ENCODE peak calls at places on chromosomes 5 and 9, in four cellular contexts. Q is fibroblast of lung, U is transverse colon, X is heart right ventricle. R is an unnamed sample. For H3K36me3, the result is how much of the 10 kb centered on the place peaks cover.

GRCh38 chr5:137122075-137122474 is 377.1 kb downstream of the SPOCK1 start:
- DNase-seq in X (no peak), Q (no peak), U (no peak), R (no peak)

GRCh38 chr9:133125706-133126696 is 5.0 kb upstream of the RALGDS start:
- DNase-seq in Q (peak), U (peak), X (peak), R (peak)

GRCh38 chr5:73213566-73213998 is 40.6 kb downstream of the TMEM174 start:
- DNase-seq in X (no peak), Q (peak), U (no peak), R (no peak)

GRCh38 chr9:2023532-2023931 is 8.4 kb downstream of the SMARCA2 start:
- DNase-seq in Q (no peak), U (no peak), X (no peak), R (no peak)

GRCh38 chr9:124357591-124358361 is 57.5 kb downstream of the PSMB7 start:
- DNase-seq in X (no peak), U (no peak), Q (no peak), R (no peak)

GRCh38 chr9:72680593-72681317 is 159.3 kb downstream of the TMC1 start:
- DNase-seq in Q (no peak), X (no peak), U (no peak), R (no peak)

GRCh38 chr9:114677418-114677817 is 4.6 kb downstream of the TEX48 start:
- DNase-seq in X (no peak), U (peak), Q (peak), R (peak)

GRCh38 chr9:130872912-130873503 is 23.6 kb downstream of the QRFP start:
- DNase-seq in U (peak), X (peak), Q (no peak), R (peak)

GRCh38 chr5:149063017-149063687 is at the start of gene SH3TC2:
- DNase-seq in Q (peak), U (peak), X (peak), R (peak)

GRCh38 chr5:64210866-64211265 is 45.2 kb downstream of the RNF180 start:
- DNase-seq in X (no peak), Q (peak), U (no peak), R (no peak)

GRCh38 chr9:77912895-77913693 is 118.5 kb downstream of the GNAQ start:
- DNase-seq in Q (no peak), U (no peak), X (no peak), R (no peak)

GRCh38 chr5:134511796-134512660 is 13.4 kb upstream of the JADE2 start:
- DNase-seq in X (peak), U (peak), Q (peak), R (peak)

GRCh38 chr5:171418982-171419662 is at the start of gene FGF18:
- DNase-seq in X (peak), Q (peak), U (peak), R (no peak)

GRCh38 chr5:132759114-132760042 is 12.2 kb downstream of the CCNI2 start:
- DNase-seq in U (peak), Q (no peak), X (no peak), R (no peak)

GRCh38 chr9:87109182-87109581 is 161.9 kb upstream of the GAS1 start:
- DNase-seq in Q (peak), X (no peak), U (no peak), R (no peak)

GRCh38 chr5:35443803-35444595 is 173.7 kb upstream of the SPEF2 start:
- DNase-seq in X (no peak), U (peak), Q (no peak), R (no peak)

GRCh38 chr5:104189031-104189430 is 626.4 kb upstream of the NUDT12 start:
- DNase-seq in U (no peak), X (no peak), Q (peak), R (no peak)

GRCh38 chr5:14469485-14470377 is 111.9 kb upstream of the OTULINL start:
- DNase-seq in X (no peak), U (no peak), Q (no peak), R (no peak)

GRCh38 chr9:96612966-96613589 is 6.6 kb downstream of the CDC14B start:
- DNase-seq in X (no peak), Q (no peak), U (no peak), R (no peak)

GRCh38 chr9:1707291-1707690 is 307.9 kb upstream of the SMARCA2 start:
- DNase-seq in U (no peak), Q (no peak), X (no peak), R (no peak)

GRCh38 chr5:65482280-65482726 is 583 bp upstream of the ADAMTS6 start:
- DNase-seq in Q (peak), X (no peak), U (no peak), R (no peak)

GRCh38 chr9:4985376-4986266 is 549 bp downstream of the JAK2 start:
- DNase-seq in X (peak), U (peak), Q (peak), R (peak)

GRCh38 chr5:3222924-3223323 is 372.7 kb upstream of the IRX1 start:
- DNase-seq in U (no peak), X (no peak), Q (no peak), R (no peak)

GRCh38 chr5:129379406-129379805 is 80.7 kb upstream of the ADAMTS19 start:
- DNase-seq in Q (peak), X (no peak), U (no peak), R (no peak)

GRCh38 chr5:139795074-139796001 is at the start of gene PSD2:
- DNase-seq in X (peak), U (no peak), Q (no peak), R (peak)

GRCh38 chr9:125495137-125496119 is 211.6 kb downstream of the MAPKAP1 start:
- DNase-seq in Q (no peak), X (no peak), U (no peak), R (no peak)

GRCh38 chr5:134510970-134511795 is 14.3 kb upstream of the JADE2 start:
- DNase-seq in U (no peak), X (no peak), Q (no peak), R (no peak)

GRCh38 chr5:78757269-78758053 is 108.9 kb upstream of the LHFPL2 start:
- DNase-seq in X (no peak), Q (peak), U (no peak), R (no peak)

GRCh38 chr5:82107277-82107676 is 135.5 kb downstream of the ATG10 start:
- DNase-seq in U (no peak), Q (peak), X (no peak), R (no peak)

GRCh38 chr5:134088291-134088690 is 26.2 kb upstream of the TCF7 start:
- DNase-seq in X (no peak), U (no peak), Q (no peak), R (no peak)

GRCh38 chr9:72982161-72982799 is 29.4 kb upstream of the ALDH1A1 start:
- DNase-seq in X (no peak), Q (peak), U (no peak), R (no peak)

GRCh38 chr9:82021198-82021597 is 32.6 kb downstream of the SPATA31D1 start:
- DNase-seq in Q (peak), X (no peak), U (no peak), R (peak)

GRCh38 chr5:59034498-59035186 is 451.8 kb downstream of the RAB3C start:
- DNase-seq in X (no peak), Q (peak), U (no peak), R (no peak)

GRCh38 chr5:142680605-142681259 is 5.2 kb downstream of the FGF1 start:
- DNase-seq in U (peak), Q (peak), X (no peak), R (no peak)

GRCh38 chr9:107667269-107667681 is 177.7 kb upstream of the KLF4 start:
- DNase-seq in U (no peak), X (no peak), Q (peak), R (no peak)

GRCh38 chr9:98367371-98367900 is 112.0 kb upstream of the TBC1D2 start:
- DNase-seq in U (no peak), Q (no peak), X (no peak), R (no peak)

GRCh38 chr5:151571270-151572173 is 19.6 kb downstream of the FAT2 start:
- DNase-seq in Q (no peak), X (no peak), U (no peak), R (no peak)

GRCh38 chr9:14824481-14824880 is 85.7 kb downstream of the FREM1 start:
- DNase-seq in Q (no peak), X (no peak), U (no peak), R (no peak)

GRCh38 chr9:14827805-14828204 is 82.4 kb downstream of the FREM1 start:
- DNase-seq in Q (no peak), U (no peak), X (no peak), R (no peak)

GRCh38 chr9:14830057-14830456 is 80.2 kb downstream of the FREM1 start:
- DNase-seq in U (no peak), Q (no peak), X (no peak), R (no peak)

GRCh38 chr9:14831661-14832060 is 78.6 kb downstream of the FREM1 start:
- DNase-seq in X (no peak), Q (no peak), U (no peak), R (no peak)

GRCh38 chr9:14829204-14829603 is 81.0 kb downstream of the FREM1 start:
- DNase-seq in Q (no peak), X (no peak), U (no peak), R (no peak)
- H3K36me3 ChIP-seq in Q (under half), X (under half), U (under half), R (under half)

GRCh38 chr9:37007295-37007694 is 26.8 kb downstream of the PAX5 start:
- DNase-seq in Q (no peak), U (no peak), X (no peak), R (no peak)
- H3K36me3 ChIP-seq in Q (under half), U (under half), X (under half), R (under half)

DNA sequence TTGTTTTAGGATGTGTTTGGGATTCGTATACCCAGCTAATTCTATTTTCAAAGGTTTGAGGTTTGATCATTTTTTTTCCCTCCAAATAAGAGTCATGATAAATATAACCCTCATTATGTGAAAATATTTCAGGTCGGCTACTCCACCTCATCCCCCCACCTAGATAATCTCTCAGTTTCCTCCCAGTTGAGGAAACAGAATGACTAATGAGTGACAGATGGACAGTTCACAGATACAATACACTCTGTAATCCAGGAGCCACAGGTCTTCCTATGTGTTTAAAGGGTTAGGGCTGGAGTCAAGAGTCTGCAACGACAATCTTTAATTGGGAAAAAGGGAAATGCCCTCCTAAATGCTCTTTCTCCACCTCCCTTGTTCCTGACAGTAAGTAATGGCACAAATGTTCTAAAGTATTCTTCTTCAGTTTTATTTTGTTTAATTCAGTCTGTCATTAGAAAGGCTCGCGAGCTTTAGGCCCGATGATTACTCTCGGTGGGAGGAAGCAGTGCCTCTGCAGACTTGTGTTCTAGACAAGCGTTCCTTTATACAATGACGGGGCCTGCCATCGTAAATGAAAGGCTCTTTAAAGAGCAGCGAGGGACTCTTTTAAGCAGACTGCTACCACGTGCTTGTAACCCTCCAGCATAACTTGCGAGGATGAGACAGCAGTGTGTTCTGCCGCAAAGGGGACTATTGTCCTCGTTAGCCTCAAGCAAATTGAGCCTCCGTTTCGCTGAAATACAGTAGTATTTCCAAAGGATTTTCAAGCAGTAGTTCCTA is 69.0 kb downstream of the MEF2C start:
- DNase-seq in U (no peak), X (no peak), Q (no peak), R (no peak)
- H3K36me3 ChIP-seq in U (under half), X (under half), Q (under half), R (under half)

GRCh38 chr5:80492741-80493140 is 4.8 kb downstream of the FAM151B start:
- DNase-seq in Q (no peak), U (no peak), X (no peak), R (no peak)

GRCh38 chr5:80487829-80488708 is at the start of gene FAM151B:
- DNase-seq in Q (peak), U (peak), X (peak), R (peak)

GRCh38 chr5:80487444-80487828 is 464 bp upstream of the FAM151B start:
- DNase-seq in Q (no peak), X (no peak), U (no peak), R (no peak)

GRCh38 chr5:80495891-80496290 is 8.0 kb downstream of the FAM151B start:
- DNase-seq in X (no peak), U (no peak), Q (no peak), R (no peak)

GRCh38 chr5:80491296-80491695 is 3.4 kb downstream of the FAM151B start:
- DNase-seq in X (no peak), U (no peak), Q (no peak), R (no peak)
- H3K36me3 ChIP-seq in X (under half), U (under half), Q (under half), R (under half)

DNA sequence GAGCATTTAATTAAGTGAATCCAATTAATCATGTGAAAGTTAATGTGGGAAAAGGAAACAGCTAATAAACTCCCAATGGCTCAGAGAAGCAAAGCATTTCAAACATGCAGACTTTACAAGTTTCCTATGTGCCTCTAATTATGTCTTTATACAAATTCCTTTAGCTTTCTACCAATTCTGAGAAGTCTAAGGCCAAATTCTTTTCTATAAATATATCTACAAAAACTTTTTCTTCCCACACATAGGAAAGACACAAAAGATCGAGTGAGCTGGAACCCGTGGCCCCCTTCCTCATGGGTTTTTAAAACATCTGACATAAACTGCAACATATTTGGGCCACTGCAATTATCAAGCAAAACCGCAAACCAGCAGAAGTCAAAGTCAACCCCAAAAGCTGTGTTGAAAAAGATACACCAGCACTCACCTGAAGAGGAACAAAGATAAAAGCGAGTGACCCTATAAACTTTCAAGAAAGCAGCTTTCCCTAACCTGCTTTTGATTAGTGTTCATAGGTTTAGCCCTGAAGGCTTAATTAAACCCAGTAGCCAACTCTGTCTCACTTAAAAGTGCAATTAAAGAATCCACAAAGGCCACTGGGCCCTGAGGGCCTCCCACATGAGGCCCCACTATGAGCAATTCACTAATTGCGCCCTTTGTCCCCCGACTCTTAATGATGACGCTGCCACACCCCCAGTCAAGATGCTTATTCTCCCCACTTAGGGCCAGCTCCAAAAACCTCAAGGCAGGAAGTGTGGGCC is 12.1 kb downstream of the SEMA5A start:
- DNase-seq in U (no peak), Q (no peak), X (no peak), R (no peak)
- H3K36me3 ChIP-seq in U (under half), Q (under half), X (under half), R (under half)

GRCh38 chr5:96747718-96748117 is 60.0 kb downstream of the ERAP1 start:
- DNase-seq in X (no peak), U (no peak), Q (no peak), R (no peak)

GRCh38 chr5:96752341-96753016 is 55.3 kb downstream of the ERAP1 start:
- DNase-seq in X (no peak), U (no peak), Q (peak), R (no peak)

GRCh38 chr5:96753017-96753397 is 54.7 kb downstream of the ERAP1 start:
- DNase-seq in U (no peak), X (no peak), Q (no peak), R (no peak)

GRCh38 chr5:96751203-96752169 is 56.3 kb downstream of the ERAP1 start:
- DNase-seq in Q (no peak), X (no peak), U (no peak), R (no peak)

DNA sequence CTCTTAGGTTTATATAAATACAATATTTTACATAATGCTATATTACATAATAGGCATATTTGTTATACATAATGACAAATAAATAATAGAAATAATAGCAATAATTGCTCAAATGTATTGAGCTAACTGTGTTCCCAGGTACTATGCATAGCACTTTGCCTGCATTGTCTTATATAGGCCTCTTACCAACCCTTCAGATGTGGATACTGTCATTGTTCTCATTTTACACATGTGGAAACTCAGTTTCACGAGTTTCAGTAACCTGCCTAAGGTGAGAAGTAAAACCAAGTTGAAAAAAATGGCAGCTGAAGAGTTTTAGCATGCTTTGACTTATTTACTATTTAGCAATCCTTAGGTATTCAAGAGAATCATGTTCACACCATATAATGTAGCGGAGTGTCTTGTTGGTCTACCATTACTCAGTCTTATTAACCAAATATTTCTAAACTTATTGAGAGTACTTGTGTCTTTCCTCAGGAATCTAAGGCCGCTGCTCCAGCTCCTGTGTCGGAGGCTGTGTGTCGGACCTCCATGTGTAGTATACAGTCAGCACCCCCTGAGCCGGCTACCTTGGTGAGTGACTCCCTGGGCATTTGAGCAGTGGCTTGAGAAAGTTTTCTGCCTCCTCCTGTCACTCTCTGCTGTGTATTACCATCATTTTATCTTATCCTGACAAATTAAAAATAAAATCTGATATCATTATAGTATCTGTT is 57.5 kb downstream of the ERAP1 start:
- DNase-seq in X (no peak), U (no peak), Q (no peak), R (no peak)
- H3K36me3 ChIP-seq in X (half or more), U (under half), Q (under half), R (under half)

DNA sequence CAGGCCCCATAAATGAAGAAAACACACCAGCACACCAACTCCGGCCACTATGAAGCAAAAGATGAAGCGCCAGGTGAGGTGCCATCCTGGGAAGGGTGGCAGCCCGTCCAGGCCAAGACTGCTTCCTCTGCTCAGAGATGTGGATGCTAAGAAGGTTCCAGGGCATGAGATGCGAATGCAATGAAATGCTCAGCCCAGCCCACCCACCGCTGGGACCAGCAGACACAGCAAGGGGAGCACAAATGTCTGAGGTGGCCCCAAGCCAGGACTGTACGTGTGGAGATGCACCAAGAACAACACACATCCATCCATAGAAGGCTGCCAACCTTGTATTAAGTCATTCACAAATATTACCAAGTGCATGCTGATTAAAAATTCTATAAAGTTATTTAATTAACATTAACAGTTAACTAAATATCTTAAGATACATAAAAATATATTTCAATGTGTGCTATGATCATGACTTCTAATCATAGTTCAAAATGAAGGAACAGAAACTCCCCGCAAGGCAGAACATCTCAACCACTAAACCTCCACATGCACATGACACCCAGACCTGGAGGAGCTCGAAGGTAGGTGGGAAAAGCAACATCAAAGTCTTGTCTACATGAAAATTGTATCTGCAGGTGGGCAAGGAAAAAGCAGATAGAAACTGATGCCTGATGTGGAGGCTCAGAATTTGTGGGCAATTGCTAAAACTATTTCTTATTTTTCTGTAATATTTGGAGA is 43.7 kb downstream of the BICD2 start:
- DNase-seq in X (no peak), U (no peak), Q (no peak), R (no peak)
- H3K36me3 ChIP-seq in X (half or more), U (under half), Q (under half), R (under half)